ENCODE peak calls at places on chromosomes 4 and X, in four cellular contexts. One of them, this sample, is unnamed.

GRCh38 chr4:78706302-78706701 is 69.8 kb upstream of the BMP2K start:
- DNase-seq in IMR-90: no peak
- DNase-seq in tibial artery: no peak
- DNase-seq in fibroblast of lung: no peak
- DNase-seq in this sample: no peak

GRCh38 chr4:15894393-15894792 is 44.1 kb downstream of the FGFBP1 start:
- DNase-seq in fibroblast of lung: no peak
- DNase-seq in IMR-90: no peak
- DNase-seq in tibial artery: no peak
- DNase-seq in this sample: no peak

GRCh38 chr4:127188847-127189246 is 443.9 kb upstream of the INTU start:
- DNase-seq in tibial artery: no peak
- DNase-seq in fibroblast of lung: peak
- DNase-seq in IMR-90: peak
- DNase-seq in this sample: no peak

GRCh38 chr4:106530816-106531215 is 162.2 kb upstream of the GIMD1 start:
- DNase-seq in tibial artery: no peak
- DNase-seq in fibroblast of lung: peak
- DNase-seq in IMR-90: no peak
- DNase-seq in this sample: no peak

GRCh38 chr4:145732001-145732400 is 52.1 kb downstream of the C4orf51 start:
- DNase-seq in fibroblast of lung: no peak
- DNase-seq in IMR-90: no peak
- DNase-seq in tibial artery: no peak
- DNase-seq in this sample: no peak

GRCh38 chr4:79290376-79290775 is 35.5 kb downstream of the NAA11 start:
- DNase-seq in fibroblast of lung: no peak
- DNase-seq in IMR-90: no peak
- DNase-seq in tibial artery: no peak
- DNase-seq in this sample: no peak

GRCh38 chr4:666436-666810 is 7.7 kb downstream of the ATP5ME start:
- DNase-seq in fibroblast of lung: no peak
- DNase-seq in IMR-90: no peak
- DNase-seq in tibial artery: no peak
- DNase-seq in this sample: no peak

GRCh38 chr4:16082038-16082423 is 1.8 kb downstream of the PROM1 start:
- DNase-seq in IMR-90: no peak
- DNase-seq in tibial artery: no peak
- DNase-seq in fibroblast of lung: no peak
- DNase-seq in this sample: no peak

GRCh38 chr4:141643557-141643956 is 7.2 kb downstream of the IL15 start:
- DNase-seq in tibial artery: no peak
- DNase-seq in fibroblast of lung: peak
- DNase-seq in IMR-90: peak
- DNase-seq in this sample: no peak

GRCh38 chr4:18454349-18454748 is 432.8 kb upstream of the LCORL start:
- DNase-seq in tibial artery: no peak
- DNase-seq in fibroblast of lung: no peak
- DNase-seq in IMR-90: no peak
- DNase-seq in this sample: no peak

GRCh38 chrX:46840946-46841740 is 4.3 kb downstream of the RP2 start:
- DNase-seq in tibial artery: no peak
- DNase-seq in IMR-90: no peak
- DNase-seq in fibroblast of lung: peak
- DNase-seq in this sample: peak

GRCh38 chr4:118190903-118191302 is 156.6 kb downstream of the NDST3 start:
- DNase-seq in IMR-90: no peak
- DNase-seq in tibial artery: no peak
- DNase-seq in fibroblast of lung: no peak
- DNase-seq in this sample: no peak

GRCh38 chr4:81509822-81510221 is 38.1 kb upstream of the RASGEF1B start:
- DNase-seq in fibroblast of lung: no peak
- DNase-seq in IMR-90: no peak
- DNase-seq in tibial artery: no peak
- DNase-seq in this sample: no peak

GRCh38 chrX:149491812-149492211 is 13.3 kb downstream of the IDS start:
- DNase-seq in fibroblast of lung: no peak
- DNase-seq in IMR-90: no peak
- DNase-seq in tibial artery: no peak
- DNase-seq in this sample: no peak

GRCh38 chrX:49106930-49107329 is 16.6 kb downstream of the GPKOW start:
- DNase-seq in IMR-90: peak
- DNase-seq in tibial artery: no peak
- DNase-seq in fibroblast of lung: peak
- DNase-seq in this sample: no peak

GRCh38 chr4:19945979-19946380 is 305.7 kb upstream of the SLIT2 start:
- DNase-seq in IMR-90: peak
- DNase-seq in tibial artery: no peak
- DNase-seq in fibroblast of lung: peak
- DNase-seq in this sample: no peak

GRCh38 chr4:16079046-16079445 is 4.8 kb downstream of the PROM1 start:
- DNase-seq in tibial artery: no peak
- DNase-seq in IMR-90: peak
- DNase-seq in fibroblast of lung: no peak
- DNase-seq in this sample: no peak

GRCh38 chr4:121711263-121712000 is 14.7 kb upstream of the ANXA5 start:
- DNase-seq in tibial artery: peak
- DNase-seq in fibroblast of lung: peak
- DNase-seq in IMR-90: peak
- DNase-seq in this sample: peak

GRCh38 chrX:72308566-72309296 is 3.0 kb upstream of the CITED1 start:
- DNase-seq in fibroblast of lung: peak
- DNase-seq in IMR-90: peak
- DNase-seq in tibial artery: peak
- DNase-seq in this sample: peak

GRCh38 chrX:113558576-113558975 is 717.9 kb upstream of the AMOT start:
- DNase-seq in IMR-90: no peak
- DNase-seq in fibroblast of lung: no peak
- DNase-seq in tibial artery: no peak
- DNase-seq in this sample: no peak

GRCh38 chrX:48835524-48836329 is at the start of gene PCSK1N:
- DNase-seq in fibroblast of lung: no peak
- DNase-seq in IMR-90: no peak
- DNase-seq in tibial artery: no peak
- DNase-seq in this sample: peak

GRCh38 chrX:103453655-103454054 is 65.6 kb downstream of the RAB40A start:
- DNase-seq in fibroblast of lung: peak
- DNase-seq in IMR-90: peak
- DNase-seq in tibial artery: no peak
- DNase-seq in this sample: no peak

GRCh38 chr4:19623866-19624265 is 627.8 kb upstream of the SLIT2 start:
- DNase-seq in fibroblast of lung: peak
- DNase-seq in IMR-90: peak
- DNase-seq in tibial artery: no peak
- DNase-seq in this sample: no peak

DNA sequence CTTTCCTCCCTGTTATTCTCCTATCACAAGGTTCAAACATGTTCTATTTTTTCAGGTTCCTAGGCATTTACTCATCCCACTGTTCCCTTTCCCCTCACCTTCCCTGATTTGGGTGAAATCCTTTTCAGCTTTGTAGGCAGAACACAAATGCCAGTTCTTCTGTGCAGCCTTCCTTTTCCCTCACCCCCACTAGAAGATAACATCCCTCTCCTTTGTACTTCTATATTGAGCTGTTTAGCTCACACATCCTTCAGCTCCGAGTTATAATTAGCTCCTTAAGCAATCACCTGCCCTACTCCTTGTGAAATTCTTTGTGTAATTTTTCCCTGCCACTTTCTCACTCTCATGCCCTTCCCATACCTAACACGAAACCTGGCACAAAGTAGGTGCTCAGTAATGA is 240.9 kb downstream of the AR start:
- DNase-seq in fibroblast of lung: no peak
- DNase-seq in IMR-90: no peak
- DNase-seq in tibial artery: no peak
- DNase-seq in this sample: no peak
- H3K27ac ChIP-seq in fibroblast of lung: no peak
- H3K27ac ChIP-seq in IMR-90: no peak
- H3K27ac ChIP-seq in tibial artery: no peak
- H3K27ac ChIP-seq in this sample: no peak

GRCh38 chrX:78513996-78514745 is 145.0 kb downstream of the RTL3 start:
- DNase-seq in fibroblast of lung: no peak
- DNase-seq in tibial artery: no peak
- DNase-seq in IMR-90: no peak
- DNase-seq in this sample: no peak
- H3K27ac ChIP-seq in fibroblast of lung: no peak
- H3K27ac ChIP-seq in tibial artery: peak
- H3K27ac ChIP-seq in IMR-90: no peak
- H3K27ac ChIP-seq in this sample: no peak

GRCh38 chrX:88558421-88558820 is 188.6 kb upstream of the CPXCR1 start:
- DNase-seq in tibial artery: no peak
- DNase-seq in fibroblast of lung: no peak
- DNase-seq in IMR-90: no peak
- DNase-seq in this sample: no peak
- H3K27ac ChIP-seq in tibial artery: no peak
- H3K27ac ChIP-seq in fibroblast of lung: no peak
- H3K27ac ChIP-seq in IMR-90: no peak
- H3K27ac ChIP-seq in this sample: no peak

GRCh38 chr4:181437895-181438294 is 805.3 kb upstream of the TENM3 start:
- DNase-seq in IMR-90: no peak
- DNase-seq in fibroblast of lung: no peak
- DNase-seq in tibial artery: no peak
- DNase-seq in this sample: no peak

GRCh38 chr4:181443003-181443402 is 800.2 kb upstream of the TENM3 start:
- DNase-seq in IMR-90: no peak
- DNase-seq in fibroblast of lung: no peak
- DNase-seq in tibial artery: no peak
- DNase-seq in this sample: no peak
- H3K27ac ChIP-seq in IMR-90: no peak
- H3K27ac ChIP-seq in fibroblast of lung: no peak
- H3K27ac ChIP-seq in tibial artery: no peak
- H3K27ac ChIP-seq in this sample: no peak

This sample was measured in substantia nigra.